ENCODE peak calls at places on chromosomes 16 and 17, in eight cellular contexts. K is astrocyte, A is HCT116, H is GM23248, C is MM.1S, G is H1, X is fibroblast of lung, B is GM12878. R is an unnamed sample.

GRCh38 chr17:32774286-32775084 is 102.4 kb downstream of the MYO1D start:
- DNase-seq in X (no peak), A (no peak), C (no peak), B (no peak), H (no peak), G (no peak), K (no peak), R (no peak)

GRCh38 chr16:7246578-7246977 is 86.1 kb upstream of the RBFOX1 start:
- DNase-seq in X (no peak), A (no peak), C (no peak), H (peak; percentile 0), B (no peak), K (no peak), G (no peak), R (no peak)

GRCh38 chr16:23826528-23827244 is 9.1 kb upstream of the PRKCB start:
- DNase-seq in B (peak; percentile 79), X (no peak), H (no peak), K (no peak), C (no peak), G (no peak), A (no peak), R (no peak)

GRCh38 chr17:20315321-20315720 is 152.0 kb downstream of the LGALS9B start:
- DNase-seq in B (no peak), G (no peak), K (no peak), A (no peak), X (no peak), C (peak; percentile 34), H (no peak), R (no peak)

GRCh38 chr17:48254896-48255295 is 147.3 kb downstream of the SNX11 start:
- DNase-seq in H (peak; percentile 40), K (no peak), C (no peak), B (no peak), G (no peak), A (no peak), X (no peak), R (no peak)

GRCh38 chr16:49275870-49276269 is 5.8 kb downstream of the CBLN1 start:
- DNase-seq in G (no peak), A (no peak), C (no peak), H (no peak), K (no peak), X (no peak), B (no peak), R (no peak)

GRCh38 chr16:31072540-31073072 is 1.4 kb downstream of the ZNF668 start:
- DNase-seq in K (peak; percentile 42), G (no peak), B (no peak), X (peak; percentile 44), C (peak; percentile 35), H (peak; percentile 72), A (no peak), R (no peak)

GRCh38 chr17:78324391-78325075 is 35.3 kb downstream of the SOCS3 start:
- DNase-seq in X (peak; percentile 93), B (no peak), C (no peak), K (peak; percentile 68), A (no peak), G (no peak), H (peak; percentile 88), R (peak; percentile 95)

GRCh38 chr16:80718480-80719220 is 85.7 kb downstream of the CDYL2 start:
- DNase-seq in C (no peak), X (no peak), B (no peak), K (peak; percentile 81), H (no peak), A (no peak), G (no peak), R (peak; percentile 77)

GRCh38 chr16:48499822-48500440 is 110.0 kb downstream of the N4BP1 start:
- DNase-seq in X (peak; percentile 98), C (no peak), B (no peak), K (peak; percentile 92), A (no peak), H (peak; percentile 86), G (no peak), R (no peak)

GRCh38 chr17:39716879-39717536 is 13.3 kb downstream of the MIEN1 start:
- DNase-seq in A (no peak), G (no peak), X (no peak), K (no peak), C (no peak), H (no peak), B (no peak), R (peak; percentile 58)

GRCh38 chr16:89653656-89654295 is 3.7 kb downstream of the CHMP1A start:
- DNase-seq in K (no peak), X (no peak), A (no peak), G (no peak), B (no peak), C (no peak), H (no peak), R (no peak)

GRCh38 chr17:6857336-6857735 is 25.8 kb upstream of the TEKT1 start:
- DNase-seq in A (no peak), C (no peak), H (no peak), B (no peak), X (no peak), K (no peak), G (no peak), R (no peak)

GRCh38 chr17:39110435-39111136 is 40.9 kb downstream of the PLXDC1 start:
- DNase-seq in H (no peak), A (no peak), G (no peak), B (no peak), C (no peak), K (no peak), X (no peak), R (peak; percentile 84)

DNA sequence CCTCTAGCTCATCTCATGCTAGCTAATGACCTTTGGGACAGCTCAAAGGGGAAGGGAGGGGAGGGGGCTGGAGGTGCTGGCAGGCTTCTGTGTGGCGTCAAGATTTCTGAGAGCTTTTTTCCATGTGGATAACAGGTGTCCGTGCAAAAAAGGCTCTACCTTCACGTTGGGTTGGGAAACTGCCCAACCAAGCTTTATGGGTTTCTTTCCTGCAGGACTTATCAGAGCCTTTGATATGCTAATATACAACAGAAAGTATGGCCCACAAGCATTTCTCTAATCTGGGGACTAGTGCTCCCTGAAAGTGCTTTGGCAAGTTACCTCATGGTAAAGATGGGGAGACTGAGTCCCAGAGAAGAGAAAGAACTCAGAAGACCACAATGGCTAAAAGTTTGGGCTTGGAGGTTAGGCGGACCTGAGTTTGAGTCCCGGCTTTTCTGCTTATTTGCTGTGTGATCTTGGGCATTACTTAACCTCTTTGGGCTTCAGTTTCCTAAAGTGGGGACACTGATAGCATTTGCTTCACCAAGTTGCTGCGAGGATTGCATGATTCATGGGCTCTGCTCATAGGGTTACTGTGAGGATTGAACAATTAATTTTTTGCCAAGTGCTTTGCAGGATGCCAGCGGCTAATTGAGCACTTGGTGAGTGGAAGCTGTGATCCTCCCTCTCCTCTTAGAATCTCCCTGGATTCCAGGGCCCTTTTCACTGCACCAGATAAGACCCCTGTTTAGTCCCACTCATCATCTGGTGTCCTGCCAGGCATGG is 14.1 kb downstream of the ADGRG1 start:
- DNase-seq in G (no peak), B (no peak), X (no peak), A (no peak), K (no peak), H (peak; percentile 51), C (no peak), R (no peak)
- H3K9ac ChIP-seq in G (no peak overlapping the region), B (no peak overlapping the region), X (no peak overlapping the region), A (no peak overlapping the region), K (no peak overlapping the region), H (peak overlapping the region; percentile 54), C (no peak overlapping the region), R (no peak overlapping the region)

DNA sequence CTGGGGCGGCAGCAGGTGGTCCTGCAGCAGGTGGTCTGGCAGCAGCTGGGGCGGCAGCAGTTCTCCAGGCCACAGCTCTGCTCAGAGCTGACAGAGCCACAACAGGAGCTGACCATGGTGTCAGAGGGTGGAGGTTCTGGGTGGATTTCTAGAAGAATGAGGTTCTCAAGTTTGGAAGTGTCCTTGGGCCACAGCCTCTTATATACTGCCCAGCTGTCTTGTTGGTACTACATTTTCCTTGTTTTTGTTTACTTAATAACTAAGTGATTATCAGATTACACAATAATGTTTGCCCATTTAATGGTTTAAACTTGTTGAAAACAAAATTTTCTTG is at the start of gene KRTAP4-5:
- DNase-seq in B (no peak), A (no peak), C (no peak), H (no peak), X (no peak), K (no peak), G (no peak), R (no peak)
- H3K9ac ChIP-seq in B (no peak within 1 kb of the TSS), A (no peak within 1 kb of the TSS), C (no peak within 1 kb of the TSS), H (no peak within 1 kb of the TSS), X (no peak within 1 kb of the TSS), K (no peak within 1 kb of the TSS), G (no peak within 1 kb of the TSS), R (no peak within 1 kb of the TSS)

GRCh38 chr16:25978227-25978626 is 286.5 kb downstream of the HS3ST4 start:
- DNase-seq in K (no peak), X (no peak), H (no peak), G (no peak), C (no peak), B (no peak), A (no peak), R (no peak)
- H3K9ac ChIP-seq in K (no peak overlapping the region), X (no peak overlapping the region), H (no peak overlapping the region), G (no peak overlapping the region), C (no peak overlapping the region), B (no peak overlapping the region), A (no peak overlapping the region), R (no peak overlapping the region)

DNA sequence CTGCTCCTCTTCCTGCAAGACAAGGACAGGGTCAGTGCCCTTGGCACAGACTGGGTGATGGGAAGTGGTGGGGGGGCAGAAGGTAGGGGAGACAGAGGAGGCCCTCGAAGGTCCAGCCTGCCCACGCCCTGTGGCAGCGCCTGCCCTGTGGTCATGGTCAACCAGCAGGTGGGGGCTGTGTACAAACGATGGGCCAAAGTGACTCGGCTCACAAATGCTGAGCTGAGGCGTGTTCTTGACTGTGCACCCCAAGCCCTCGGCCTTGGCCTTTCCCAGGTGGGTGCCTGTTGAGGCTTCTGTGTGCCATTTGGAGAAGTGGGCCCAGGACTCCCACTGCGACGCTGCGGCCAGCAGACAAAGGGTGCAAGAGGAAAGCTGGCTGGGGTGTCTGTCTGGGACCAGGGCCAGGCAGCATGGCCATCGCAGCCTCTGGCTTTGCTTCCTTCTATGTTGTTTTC is 22.6 kb downstream of the MXRA7 start:
- DNase-seq in B (no peak), H (peak; percentile 76), G (no peak), C (no peak), A (no peak), K (no peak), X (no peak), R (no peak)
- H3K9ac ChIP-seq in B (no peak overlapping the region), H (peak overlapping the region; percentile 75), G (no peak overlapping the region), C (no peak overlapping the region), A (peak overlapping the region; percentile 39), K (peak overlapping the region; percentile 69), X (no peak overlapping the region), R (no peak overlapping the region)

DNA sequence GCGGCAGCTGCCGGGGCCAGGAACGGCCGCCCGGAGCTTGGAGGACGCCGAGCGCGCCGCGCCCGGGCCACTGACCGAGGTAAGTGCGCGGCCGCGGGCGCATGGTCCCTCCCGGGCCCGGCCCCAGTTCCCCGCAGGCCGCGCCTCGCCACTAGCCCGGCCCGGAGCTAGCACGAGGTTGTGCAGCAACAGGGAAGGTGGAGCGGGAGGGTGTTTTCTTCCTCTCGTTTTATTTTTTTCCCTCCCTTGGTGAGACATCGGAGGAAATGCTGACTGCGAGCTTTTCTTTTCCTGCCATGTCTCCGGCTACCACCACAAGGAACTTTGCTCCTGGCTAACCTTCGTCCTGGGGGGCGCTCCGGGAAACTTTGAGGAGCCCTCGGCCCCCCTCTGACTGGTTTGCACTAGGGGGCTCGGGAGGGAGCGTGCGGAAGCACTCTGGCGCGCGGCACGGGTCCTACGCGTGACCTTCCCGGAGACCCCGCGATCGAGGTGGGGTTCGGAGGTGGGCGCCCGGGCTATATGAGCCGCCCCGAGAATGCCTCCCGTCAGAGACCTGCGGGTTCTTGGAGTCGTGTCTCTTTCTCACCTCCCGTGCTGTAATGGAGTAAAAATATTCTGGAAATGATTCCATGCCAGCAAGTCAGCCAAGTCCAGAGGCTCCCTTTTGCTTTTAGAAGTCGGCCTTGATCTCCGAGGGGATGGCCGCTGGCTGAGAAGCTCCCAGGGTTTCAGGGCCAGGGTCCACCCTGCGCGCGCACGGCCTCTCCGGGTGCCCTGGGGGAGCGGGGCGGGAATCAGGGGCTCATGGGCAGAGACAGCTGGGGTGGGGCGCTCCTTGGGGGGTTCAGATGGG is 906 bp downstream of the KCNJ12 start:
- DNase-seq in C (no peak), H (peak; percentile 73), K (peak; percentile 18), B (no peak), G (no peak), X (peak; percentile 28), A (no peak), R (no peak)
- H3K9ac ChIP-seq in C (no peak overlapping the region), H (peak overlapping the region; percentile 53), K (no peak overlapping the region), B (no peak overlapping the region), G (no peak overlapping the region), X (no peak overlapping the region), A (peak overlapping the region; percentile 66), R (no peak overlapping the region)

R was measured in kidney.